ENCODE peak calls at places on chromosomes 3 and 15, in five cellular contexts. H, K, I, T and L are unnamed samples.

GRCh38 chr3:142165194-142165593 is 15.8 kb upstream of the TFDP2 start:
- DNase-seq in H (no peak), T (no peak), I (no peak), K (peak; percentile 43), L (no peak)

GRCh38 chr3:119700269-119700919 is 2.4 kb upstream of the CFAP91 start:
- DNase-seq in I (peak; percentile 58), H (peak; percentile 13), T (no peak), K (peak; percentile 39), L (no peak)

GRCh38 chr3:50375200-50375931 is 16.0 kb upstream of the TMEM115 start:
- DNase-seq in H (no peak), K (no peak), T (peak; percentile 24), I (no peak), L (no peak)

GRCh38 chr15:29870495-29871151 is 48.4 kb upstream of the TJP1 start:
- DNase-seq in I (no peak), H (peak; percentile 20), K (no peak), T (no peak), L (no peak)

GRCh38 chr15:85500729-85501128 is 120.3 kb downstream of the AKAP13 start:
- DNase-seq in I (no peak), H (no peak), T (no peak), K (peak; percentile 61), L (no peak)

GRCh38 chr15:41971089-41971892 is 1.1 kb downstream of the EHD4 start:
- DNase-seq in H (peak; percentile 56), I (peak; percentile 67), T (peak; percentile 86), K (peak; percentile 69), L (no peak)

GRCh38 chr3:194955546-194955945 is 269.9 kb downstream of the FAM43A start:
- DNase-seq in I (no peak), T (no peak), H (no peak), K (no peak), L (no peak)

GRCh38 chr3:58043933-58044332 is 35.7 kb downstream of the FLNB start:
- DNase-seq in I (peak; percentile 54), K (no peak), T (no peak), H (no peak), L (no peak)

GRCh38 chr15:101483476-101483875 is 6.0 kb downstream of the PCSK6 start:
- DNase-seq in T (no peak), H (no peak), K (no peak), I (no peak), L (no peak)

GRCh38 chr15:39736646-39737550 is 45.7 kb downstream of the FSIP1 start:
- DNase-seq in I (no peak), K (no peak), H (no peak), T (no peak), L (no peak)

GRCh38 chr3:197226179-197226578 is 72.2 kb downstream of the DLG1 start:
- DNase-seq in T (no peak), H (no peak), K (peak; percentile 23), I (no peak), L (no peak)

GRCh38 chr15:85867250-85867649 is 72.5 kb upstream of the KLHL25 start:
- DNase-seq in I (no peak), K (no peak), H (no peak), T (no peak), L (no peak)

GRCh38 chr3:194062825-194063224 is 73.1 kb upstream of the HES1 start:
- DNase-seq in T (no peak), H (no peak), I (no peak), K (no peak), L (no peak)

GRCh38 chr3:121757087-121757811 is 7.7 kb upstream of the GOLGB1 start:
- DNase-seq in K (peak; percentile 19), T (peak; percentile 62), H (no peak), I (no peak), L (no peak)

GRCh38 chr3:138594150-138594934 is at the start of gene CEP70:
- DNase-seq in I (peak; percentile 96), K (peak; percentile 98), T (peak; percentile 94), H (peak; percentile 92), L (peak; percentile 85)

GRCh38 chr3:58952128-58952917 is 97.5 kb downstream of the CFAP20DC start:
- DNase-seq in T (no peak), I (no peak), K (peak; percentile 13), H (no peak), L (no peak)

GRCh38 chr3:186609247-186609868 is 3.5 kb upstream of the AHSG start:
- DNase-seq in T (peak; percentile 41), H (peak; percentile 6), I (peak; percentile 86), K (peak; percentile 35), L (no peak)

GRCh38 chr3:46438831-46439230 is 25.9 kb downstream of the LTF start:
- DNase-seq in T (no peak), I (no peak), K (no peak), H (no peak), L (no peak)

GRCh38 chr3:147336543-147337278 is 69.6 kb downstream of the ZIC4 start:
- DNase-seq in K (no peak), H (no peak), I (no peak), T (no peak), L (no peak)

GRCh38 chr15:89129123-89129815 is 41.0 kb downstream of the ABHD2 start:
- DNase-seq in H (no peak), K (peak; percentile 52), I (peak; percentile 50), T (peak; percentile 58), L (peak; percentile 58)

GRCh38 chr15:62977952-62978811 is 64.4 kb upstream of the TPM1 start:
- DNase-seq in K (peak; percentile 28), T (no peak), H (peak; percentile 91), I (peak; percentile 28), L (no peak)

DNA sequence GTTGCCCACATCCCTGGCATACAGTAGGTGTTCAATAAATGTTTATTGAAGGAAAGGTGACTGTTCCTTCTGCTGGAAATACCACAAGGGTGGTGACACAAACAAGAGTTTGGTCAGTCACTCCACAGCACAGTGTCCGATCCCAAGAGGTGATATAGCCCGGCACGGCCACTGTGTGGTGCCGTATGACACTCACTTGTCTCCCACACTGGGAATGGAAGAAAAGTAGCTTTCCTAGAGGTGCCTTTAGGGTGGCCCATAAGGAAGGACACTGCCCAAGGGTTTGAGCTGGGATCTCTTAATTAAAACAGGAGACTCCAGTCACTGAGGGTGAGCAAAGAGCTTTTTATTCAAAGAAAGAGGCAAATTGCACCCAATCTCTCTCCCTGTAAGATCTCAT is 40.5 kb downstream of the TGM4 start:
- DNase-seq in H (no peak), I (peak; percentile 43), T (peak; percentile 17), K (peak; percentile 44), L (no peak)
- TF ChIP-seq CTCF in H (peak; percentile 50), I (peak; percentile 58), T (peak; percentile 71), K (peak; percentile 63), L (peak; percentile 67)

GRCh38 chr3:130748520-130748919 is 1.9 kb upstream of the PIK3R4 start:
- DNase-seq in H (no peak), T (no peak), I (no peak), K (peak; percentile 16), L (no peak)
- H3K4me3 ChIP-seq in H (peak overlapping the region; percentile 60), T (peak overlapping the region; percentile 75), I (peak overlapping the region; percentile 37), K (peak overlapping the region; percentile 66), L (no peak overlapping the region)

DNA sequence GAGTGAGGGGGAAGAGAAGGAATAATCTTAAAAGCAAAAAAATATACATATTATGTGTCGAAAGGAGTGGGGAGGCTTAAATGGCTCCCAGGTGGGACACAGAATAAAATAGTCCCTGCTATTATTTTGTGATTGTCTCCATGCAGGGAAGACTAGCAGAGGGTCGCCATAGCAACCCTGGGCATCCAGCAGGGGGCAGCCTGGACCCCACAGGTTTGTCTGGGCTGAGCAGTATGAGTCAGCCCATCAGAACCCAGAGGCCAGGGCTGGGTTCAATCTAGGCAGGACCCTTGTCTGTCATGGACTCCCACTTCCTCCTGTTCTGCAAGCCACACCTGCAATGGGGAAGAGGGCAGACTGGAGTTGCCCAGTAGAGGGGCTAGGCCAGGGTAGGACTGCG is 17.6 kb upstream of the LINGO1 start:
- DNase-seq in H (no peak), K (peak; percentile 35), T (peak; percentile 14), I (no peak), L (no peak)
- TF ChIP-seq CTCF in H (no peak), K (peak; percentile 47), T (peak; percentile 67), I (no peak), L (no peak)

DNA sequence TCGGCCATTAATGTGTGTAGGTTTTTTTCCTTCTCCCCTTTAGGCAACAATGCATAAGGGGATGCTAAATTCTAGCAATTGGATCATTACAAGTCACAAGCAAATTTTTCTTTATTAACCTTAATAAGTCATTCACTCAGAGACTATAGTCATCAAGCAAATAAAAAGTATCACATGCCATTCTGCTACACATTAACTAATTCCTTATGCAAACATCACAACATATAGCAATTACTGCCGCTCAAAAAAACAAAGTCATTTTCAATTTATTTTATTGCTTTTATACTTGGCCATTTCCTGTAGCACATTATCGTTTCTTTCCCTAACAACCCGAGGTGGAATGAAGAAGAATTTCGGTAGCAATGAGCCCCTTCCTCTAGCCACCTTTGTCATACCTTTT is 421.1 kb downstream of the TIGIT start:
- DNase-seq in H (no peak), I (no peak), K (no peak), T (no peak), L (no peak)
- H3K4me3 ChIP-seq in H (no peak overlapping the region), I (no peak overlapping the region), K (no peak overlapping the region), T (no peak overlapping the region), L (no peak overlapping the region)

GRCh38 chr15:83556754-83557153 is 97.2 kb upstream of the ADAMTSL3 start:
- DNase-seq in K (no peak), I (no peak), H (no peak), T (no peak), L (no peak)

GRCh38 chr15:83558146-83558545 is 95.8 kb upstream of the ADAMTSL3 start:
- DNase-seq in I (no peak), K (no peak), T (no peak), H (no peak), L (no peak)

GRCh38 chr15:83556068-83556467 is 97.9 kb upstream of the ADAMTSL3 start:
- DNase-seq in I (no peak), H (no peak), K (no peak), T (no peak), L (no peak)

GRCh38 chr15:83561661-83562060 is 92.3 kb upstream of the ADAMTSL3 start:
- DNase-seq in I (peak; percentile 45), H (no peak), K (no peak), T (no peak), L (no peak)

DNA sequence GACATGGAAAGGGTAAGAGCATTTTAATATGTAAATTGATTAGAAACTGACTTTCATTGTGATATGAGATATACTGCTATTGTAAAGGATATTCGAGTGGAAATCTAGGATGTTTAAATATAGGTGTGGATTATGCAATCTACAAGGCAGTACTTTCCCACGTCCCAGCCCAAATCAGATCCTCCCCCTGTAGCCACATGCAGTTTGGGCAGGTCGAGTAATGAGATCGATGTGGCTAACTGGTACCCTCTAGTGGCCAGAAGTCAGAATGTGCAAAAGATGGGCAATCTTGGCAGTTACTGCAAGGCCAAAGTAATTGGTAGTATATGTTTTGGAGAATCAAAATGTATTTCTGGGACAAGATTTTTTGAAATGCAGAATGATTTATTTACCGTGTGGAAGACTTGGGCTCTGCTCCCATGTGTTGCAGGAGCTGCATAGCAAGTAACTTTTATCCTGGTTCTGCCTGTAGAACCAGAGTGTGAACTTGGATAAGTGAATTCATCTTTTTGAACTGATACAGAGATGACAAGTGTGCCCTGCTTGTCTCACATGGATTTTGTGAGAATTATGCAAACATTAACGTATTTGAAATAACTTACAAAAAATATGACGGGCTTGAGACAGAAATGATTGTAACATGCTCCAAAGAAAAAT is 94.5 kb upstream of the ADAMTSL3 start:
- DNase-seq in I (peak; percentile 83), T (peak; percentile 58), K (peak; percentile 84), H (peak; percentile 71), L (peak; percentile 44)
- TF ChIP-seq CTCF in I (peak; percentile 86), T (peak; percentile 91), K (peak; percentile 93), H (peak; percentile 97), L (peak; percentile 93)